ENCODE peak calls at places on chromosomes 16 and 17, in five cellular contexts. One of them, this sample, is unnamed.

GRCh38 chr17:45408611-45409421 is 23.9 kb downstream of the ARHGAP27 start:
- DNase-seq in brain microvascular endothelial cell: no peak
- DNase-seq in fibroblast of pulmonary artery: no peak
- DNase-seq in lower leg skin: no peak
- DNase-seq in heart left ventricle: no peak
- DNase-seq in this sample: no peak

GRCh38 chr17:77720946-77721822 is 237.3 kb upstream of the TNRC6C start:
- DNase-seq in brain microvascular endothelial cell: no peak
- DNase-seq in fibroblast of pulmonary artery: no peak
- DNase-seq in lower leg skin: no peak
- DNase-seq in heart left ventricle: no peak
- DNase-seq in this sample: no peak

GRCh38 chr17:73455767-73456166 is 144.0 kb upstream of the CDC42EP4 start:
- DNase-seq in brain microvascular endothelial cell: no peak
- DNase-seq in fibroblast of pulmonary artery: no peak
- DNase-seq in lower leg skin: no peak
- DNase-seq in heart left ventricle: no peak
- DNase-seq in this sample: no peak

GRCh38 chr16:27453476-27453825 is 51.5 kb downstream of the IL21R start:
- DNase-seq in brain microvascular endothelial cell: no peak
- DNase-seq in fibroblast of pulmonary artery: no peak
- DNase-seq in lower leg skin: no peak
- DNase-seq in heart left ventricle: no peak
- DNase-seq in this sample: no peak

GRCh38 chr17:16923904-16924700 is 47.8 kb downstream of the TNFRSF13B start:
- DNase-seq in brain microvascular endothelial cell: no peak
- DNase-seq in fibroblast of pulmonary artery: no peak
- DNase-seq in lower leg skin: no peak
- DNase-seq in heart left ventricle: peak
- DNase-seq in this sample: no peak

GRCh38 chr17:40121191-40121885 is 433 bp upstream of the MSL1 start:
- DNase-seq in brain microvascular endothelial cell: no peak
- DNase-seq in fibroblast of pulmonary artery: peak
- DNase-seq in lower leg skin: no peak
- DNase-seq in heart left ventricle: peak
- DNase-seq in this sample: no peak

GRCh38 chr17:74176546-74177001 is 26.9 kb upstream of the RPL38 start:
- DNase-seq in brain microvascular endothelial cell: peak
- DNase-seq in fibroblast of pulmonary artery: peak
- DNase-seq in lower leg skin: no peak
- DNase-seq in heart left ventricle: peak
- DNase-seq in this sample: peak

GRCh38 chr17:28528329-28529011 is 22.3 kb downstream of the FOXN1 start:
- DNase-seq in brain microvascular endothelial cell: no peak
- DNase-seq in fibroblast of pulmonary artery: no peak
- DNase-seq in lower leg skin: no peak
- DNase-seq in heart left ventricle: no peak
- DNase-seq in this sample: no peak

GRCh38 chr16:15403392-15403995 is 7.9 kb downstream of the MPV17L start:
- DNase-seq in brain microvascular endothelial cell: no peak
- DNase-seq in fibroblast of pulmonary artery: peak
- DNase-seq in lower leg skin: no peak
- DNase-seq in heart left ventricle: no peak
- DNase-seq in this sample: no peak

GRCh38 chr16:89143911-89144675 is 27.5 kb upstream of the CDH15 start:
- DNase-seq in brain microvascular endothelial cell: no peak
- DNase-seq in fibroblast of pulmonary artery: no peak
- DNase-seq in lower leg skin: no peak
- DNase-seq in heart left ventricle: no peak
- DNase-seq in this sample: no peak

GRCh38 chr17:65173284-65173793 is 36.2 kb downstream of the RGS9 start:
- DNase-seq in brain microvascular endothelial cell: peak
- DNase-seq in fibroblast of pulmonary artery: peak
- DNase-seq in lower leg skin: peak
- DNase-seq in heart left ventricle: no peak
- DNase-seq in this sample: no peak

GRCh38 chr16:85162478-85163277 is 50.4 kb upstream of the CIBAR2 start:
- DNase-seq in brain microvascular endothelial cell: peak
- DNase-seq in fibroblast of pulmonary artery: peak
- DNase-seq in lower leg skin: peak
- DNase-seq in heart left ventricle: no peak
- DNase-seq in this sample: no peak

GRCh38 chr17:33686171-33686570 is 393.1 kb upstream of the ASIC2 start:
- DNase-seq in brain microvascular endothelial cell: no peak
- DNase-seq in fibroblast of pulmonary artery: no peak
- DNase-seq in lower leg skin: no peak
- DNase-seq in heart left ventricle: no peak
- DNase-seq in this sample: no peak

GRCh38 chr16:80346160-80346632 is 194.6 kb upstream of the DYNLRB2 start:
- DNase-seq in brain microvascular endothelial cell: peak
- DNase-seq in fibroblast of pulmonary artery: no peak
- DNase-seq in lower leg skin: no peak
- DNase-seq in heart left ventricle: no peak
- DNase-seq in this sample: no peak

GRCh38 chr16:76970087-76970744 is 220.8 kb upstream of the MON1B start:
- DNase-seq in brain microvascular endothelial cell: no peak
- DNase-seq in fibroblast of pulmonary artery: peak
- DNase-seq in lower leg skin: no peak
- DNase-seq in heart left ventricle: no peak
- DNase-seq in this sample: no peak

GRCh38 chr17:76166168-76166567 is 25.1 kb upstream of the FOXJ1 start:
- DNase-seq in brain microvascular endothelial cell: no peak
- DNase-seq in fibroblast of pulmonary artery: no peak
- DNase-seq in lower leg skin: no peak
- DNase-seq in heart left ventricle: no peak
- DNase-seq in this sample: no peak

GRCh38 chr17:7530294-7530900 is 18.5 kb upstream of the TNFSF12 start:
- DNase-seq in brain microvascular endothelial cell: no peak
- DNase-seq in fibroblast of pulmonary artery: no peak
- DNase-seq in lower leg skin: no peak
- DNase-seq in heart left ventricle: no peak
- DNase-seq in this sample: no peak

GRCh38 chr17:76000755-76001521 is at the start of gene CDK3:
- DNase-seq in brain microvascular endothelial cell: no peak
- DNase-seq in fibroblast of pulmonary artery: no peak
- DNase-seq in lower leg skin: no peak
- DNase-seq in heart left ventricle: no peak
- DNase-seq in this sample: no peak

GRCh38 chr16:20753727-20754126 is 10.1 kb upstream of the ACSM3 start:
- DNase-seq in brain microvascular endothelial cell: no peak
- DNase-seq in fibroblast of pulmonary artery: no peak
- DNase-seq in lower leg skin: no peak
- DNase-seq in heart left ventricle: no peak
- DNase-seq in this sample: no peak

GRCh38 chr16:15650698-15651161 is 685 bp downstream of the NDE1 start:
- DNase-seq in brain microvascular endothelial cell: no peak
- DNase-seq in fibroblast of pulmonary artery: peak
- DNase-seq in lower leg skin: no peak
- DNase-seq in heart left ventricle: peak
- DNase-seq in this sample: no peak

GRCh38 chr17:33200587-33200986 is 92.5 kb downstream of the ASIC2 start:
- DNase-seq in brain microvascular endothelial cell: peak
- DNase-seq in fibroblast of pulmonary artery: no peak
- DNase-seq in lower leg skin: no peak
- DNase-seq in heart left ventricle: no peak
- DNase-seq in this sample: no peak

GRCh38 chr16:12611916-12612597 is 191.6 kb downstream of the CPPED1 start:
- DNase-seq in brain microvascular endothelial cell: no peak
- DNase-seq in fibroblast of pulmonary artery: no peak
- DNase-seq in lower leg skin: no peak
- DNase-seq in heart left ventricle: no peak
- DNase-seq in this sample: no peak

GRCh38 chr17:7413346-7413985 is 5.8 kb downstream of the NLGN2 start:
- DNase-seq in brain microvascular endothelial cell: peak
- DNase-seq in fibroblast of pulmonary artery: peak
- DNase-seq in lower leg skin: no peak
- DNase-seq in heart left ventricle: no peak
- DNase-seq in this sample: no peak

GRCh38 chr17:79101111-79101673 is 26.6 kb downstream of the ENGASE start:
- DNase-seq in brain microvascular endothelial cell: no peak
- DNase-seq in fibroblast of pulmonary artery: no peak
- DNase-seq in lower leg skin: no peak
- DNase-seq in heart left ventricle: no peak
- DNase-seq in this sample: no peak

GRCh38 chr17:69854381-69854780 is 220.6 kb upstream of the KCNJ16 start:
- DNase-seq in brain microvascular endothelial cell: no peak
- DNase-seq in fibroblast of pulmonary artery: no peak
- DNase-seq in lower leg skin: no peak
- DNase-seq in heart left ventricle: no peak
- DNase-seq in this sample: no peak

GRCh38 chr17:74430706-74431567 is 951 bp upstream of the GPRC5C start:
- DNase-seq in brain microvascular endothelial cell: peak
- DNase-seq in fibroblast of pulmonary artery: peak
- DNase-seq in lower leg skin: peak
- DNase-seq in heart left ventricle: peak
- DNase-seq in this sample: no peak

GRCh38 chr16:24568392-24568791 is 29.0 kb downstream of the RBBP6 start:
- DNase-seq in brain microvascular endothelial cell: no peak
- DNase-seq in fibroblast of pulmonary artery: peak
- DNase-seq in lower leg skin: no peak
- DNase-seq in heart left ventricle: no peak
- DNase-seq in this sample: no peak

GRCh38 chr16:12341966-12342365 is 365.4 kb downstream of the SNX29 start:
- DNase-seq in brain microvascular endothelial cell: no peak
- DNase-seq in fibroblast of pulmonary artery: no peak
- DNase-seq in lower leg skin: no peak
- DNase-seq in heart left ventricle: no peak
- DNase-seq in this sample: no peak

GRCh38 chr17:66786101-66786500 is 48.8 kb upstream of the CACNG5 start:
- DNase-seq in brain microvascular endothelial cell: no peak
- DNase-seq in fibroblast of pulmonary artery: no peak
- DNase-seq in lower leg skin: no peak
- DNase-seq in heart left ventricle: no peak
- DNase-seq in this sample: no peak

GRCh38 chr16:48613061-48613957 is 3.3 kb upstream of the N4BP1 start:
- DNase-seq in brain microvascular endothelial cell: peak
- DNase-seq in fibroblast of pulmonary artery: peak
- DNase-seq in lower leg skin: no peak
- DNase-seq in heart left ventricle: no peak
- DNase-seq in this sample: no peak

GRCh38 chr16:3173892-3174617 is 13.9 kb upstream of the OR1F1 start:
- DNase-seq in brain microvascular endothelial cell: no peak
- DNase-seq in fibroblast of pulmonary artery: no peak
- DNase-seq in lower leg skin: no peak
- DNase-seq in heart left ventricle: no peak
- DNase-seq in this sample: no peak
- TF ChIP-seq CTCF in brain microvascular endothelial cell: peak
- TF ChIP-seq CTCF in fibroblast of pulmonary artery: peak
- TF ChIP-seq CTCF in lower leg skin: no peak
- TF ChIP-seq CTCF in heart left ventricle: no peak
- TF ChIP-seq CTCF in this sample: peak

GRCh38 chr16:64172652-64173051 is 949.2 kb downstream of the CDH11 start:
- DNase-seq in brain microvascular endothelial cell: no peak
- DNase-seq in fibroblast of pulmonary artery: no peak
- DNase-seq in lower leg skin: no peak
- DNase-seq in heart left ventricle: no peak
- DNase-seq in this sample: no peak

GRCh38 chr16:64174327-64174726 is 947.5 kb downstream of the CDH11 start:
- DNase-seq in brain microvascular endothelial cell: no peak
- DNase-seq in fibroblast of pulmonary artery: no peak
- DNase-seq in lower leg skin: no peak
- DNase-seq in heart left ventricle: no peak
- DNase-seq in this sample: no peak

GRCh38 chr16:64167851-64168770 is 953.8 kb downstream of the CDH11 start:
- DNase-seq in brain microvascular endothelial cell: no peak
- DNase-seq in fibroblast of pulmonary artery: no peak
- DNase-seq in lower leg skin: no peak
- DNase-seq in heart left ventricle: no peak
- DNase-seq in this sample: no peak

DNA sequence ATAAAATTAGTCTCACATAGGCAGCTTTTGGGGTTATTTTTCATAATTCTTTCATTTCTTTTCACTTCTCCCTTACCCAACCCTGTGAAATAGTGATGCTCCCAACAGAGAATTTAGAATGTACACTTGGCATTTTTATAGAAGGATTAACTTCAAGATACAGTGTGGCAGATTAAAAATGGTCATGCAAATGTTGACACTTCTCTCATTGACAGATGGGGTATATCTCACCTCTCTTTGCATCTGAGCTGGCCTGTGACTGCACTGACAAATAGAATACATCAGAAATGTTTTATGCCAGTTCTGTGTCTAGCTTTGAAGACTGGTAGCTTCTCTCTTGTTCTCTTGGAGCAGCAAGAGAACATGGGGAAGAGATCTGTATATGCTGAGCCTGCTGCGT is 949.7 kb downstream of the CDH11 start:
- DNase-seq in brain microvascular endothelial cell: no peak
- DNase-seq in fibroblast of pulmonary artery: no peak
- DNase-seq in lower leg skin: no peak
- DNase-seq in heart left ventricle: no peak
- DNase-seq in this sample: no peak
- H3K4me3 ChIP-seq in brain microvascular endothelial cell: no peak
- H3K4me3 ChIP-seq in fibroblast of pulmonary artery: no peak
- H3K4me3 ChIP-seq in lower leg skin: no peak
- H3K4me3 ChIP-seq in heart left ventricle: no peak
- H3K4me3 ChIP-seq in this sample: no peak

DNA sequence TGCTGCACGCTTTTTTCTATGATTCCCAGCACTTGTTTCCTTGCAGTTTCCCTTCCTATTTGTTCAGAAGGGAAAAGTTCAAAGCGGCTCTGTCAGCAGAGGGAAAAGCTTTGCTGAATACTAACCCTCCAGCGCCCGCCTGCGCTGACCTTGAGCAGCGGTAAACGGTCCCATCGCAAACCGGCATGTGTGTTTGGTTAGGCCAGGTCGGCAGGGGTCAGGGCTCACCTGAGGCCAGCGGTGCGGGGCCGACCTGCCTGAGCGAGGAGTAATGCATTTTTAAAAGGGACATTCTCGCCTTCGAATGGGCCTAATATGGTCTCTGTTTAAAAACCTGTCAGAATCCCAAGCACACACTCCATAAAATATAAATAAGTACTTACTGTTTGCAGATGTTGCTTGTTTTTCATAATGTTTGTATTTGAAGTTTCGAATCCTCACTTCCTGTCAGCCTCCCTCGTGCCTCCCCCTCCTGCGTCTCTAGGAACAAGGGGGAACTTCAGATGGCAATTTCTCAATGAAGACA is 110.1 kb downstream of the IRX3 start:
- DNase-seq in brain microvascular endothelial cell: no peak
- DNase-seq in fibroblast of pulmonary artery: no peak
- DNase-seq in lower leg skin: no peak
- DNase-seq in heart left ventricle: no peak
- DNase-seq in this sample: no peak
- TF ChIP-seq CTCF in brain microvascular endothelial cell: peak
- TF ChIP-seq CTCF in fibroblast of pulmonary artery: no peak
- TF ChIP-seq CTCF in lower leg skin: no peak
- TF ChIP-seq CTCF in heart left ventricle: no peak
- TF ChIP-seq CTCF in this sample: no peak

DNA sequence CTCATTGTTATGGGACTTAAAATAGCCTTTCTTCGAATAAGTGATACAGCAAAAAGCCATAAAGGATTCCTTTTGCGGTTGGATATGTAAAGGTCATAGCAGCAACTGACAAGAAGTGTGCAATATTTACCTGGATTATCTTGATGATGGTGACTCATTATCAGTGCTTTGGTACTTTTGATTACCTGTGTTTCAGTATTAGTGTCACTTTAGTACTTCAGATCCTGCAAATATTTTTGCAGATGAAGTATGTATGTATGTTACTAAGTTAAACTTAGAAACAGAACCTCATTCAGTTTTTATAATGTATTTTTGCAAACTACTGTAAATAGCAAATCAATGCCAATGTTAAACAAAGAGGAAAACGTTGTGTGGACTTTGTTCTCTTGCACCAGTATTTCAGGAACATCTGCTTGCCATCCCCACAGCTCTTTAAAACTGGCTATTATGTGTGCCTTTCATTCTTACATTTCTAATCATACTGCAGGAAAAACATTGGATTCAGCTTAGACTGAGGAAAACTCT is 10.5 kb downstream of the CNEP1R1 start:
- DNase-seq in brain microvascular endothelial cell: no peak
- DNase-seq in fibroblast of pulmonary artery: no peak
- DNase-seq in lower leg skin: no peak
- DNase-seq in heart left ventricle: no peak
- DNase-seq in this sample: no peak
- H3K4me3 ChIP-seq in brain microvascular endothelial cell: no peak
- H3K4me3 ChIP-seq in fibroblast of pulmonary artery: no peak
- H3K4me3 ChIP-seq in lower leg skin: no peak
- H3K4me3 ChIP-seq in heart left ventricle: no peak
- H3K4me3 ChIP-seq in this sample: no peak